ENCODE peak calls at places on chromosome 14, in ten cellular contexts. One of them, this sample, is unnamed. For H3K27me3, the result is how much of the 10 kb centered on the place peaks cover.

GRCh38 chr14:52124791-52125661 is 56.2 kb upstream of the NID2 start:
- DNase-seq in heart left ventricle: no peak
- DNase-seq in tibial nerve: no peak
- DNase-seq in suprapubic skin: no peak
- DNase-seq in K562: no peak
- DNase-seq in stomach: no peak
- DNase-seq in esophagus squamous epithelium: no peak
- DNase-seq in prostate gland: no peak
- DNase-seq in Peyer's patch: no peak
- DNase-seq in HepG2: no peak
- DNase-seq in this sample: no peak

GRCh38 chr14:58491593-58491992 is 64.1 kb downstream of the KIAA0586 start:
- DNase-seq in heart left ventricle: no peak
- DNase-seq in tibial nerve: no peak
- DNase-seq in suprapubic skin: no peak
- DNase-seq in K562: no peak
- DNase-seq in stomach: no peak
- DNase-seq in esophagus squamous epithelium: no peak
- DNase-seq in prostate gland: no peak
- DNase-seq in Peyer's patch: no peak
- DNase-seq in HepG2: no peak
- DNase-seq in this sample: no peak

GRCh38 chr14:91996951-91997371 is 42.9 kb downstream of the TRIP11 start:
- DNase-seq in heart left ventricle: no peak
- DNase-seq in tibial nerve: no peak
- DNase-seq in suprapubic skin: no peak
- DNase-seq in K562: peak
- DNase-seq in stomach: no peak
- DNase-seq in esophagus squamous epithelium: no peak
- DNase-seq in prostate gland: no peak
- DNase-seq in Peyer's patch: no peak
- DNase-seq in HepG2: peak
- DNase-seq in this sample: no peak

GRCh38 chr14:90454041-90455000 is 57.5 kb downstream of the CALM1 start:
- DNase-seq in heart left ventricle: peak
- DNase-seq in tibial nerve: peak
- DNase-seq in suprapubic skin: no peak
- DNase-seq in K562: peak
- DNase-seq in stomach: peak
- DNase-seq in esophagus squamous epithelium: no peak
- DNase-seq in prostate gland: no peak
- DNase-seq in Peyer's patch: no peak
- DNase-seq in HepG2: peak
- DNase-seq in this sample: peak

GRCh38 chr14:20989787-20990600 is at the start of gene METTL17:
- DNase-seq in heart left ventricle: peak
- DNase-seq in tibial nerve: peak
- DNase-seq in suprapubic skin: peak
- DNase-seq in K562: peak
- DNase-seq in stomach: peak
- DNase-seq in esophagus squamous epithelium: peak
- DNase-seq in prostate gland: peak
- DNase-seq in Peyer's patch: peak
- DNase-seq in HepG2: peak
- DNase-seq in this sample: peak

GRCh38 chr14:94936411-94936892 is 166.5 kb upstream of the GSC start:
- DNase-seq in heart left ventricle: peak
- DNase-seq in tibial nerve: peak
- DNase-seq in suprapubic skin: peak
- DNase-seq in K562: no peak
- DNase-seq in stomach: peak
- DNase-seq in esophagus squamous epithelium: no peak
- DNase-seq in prostate gland: peak
- DNase-seq in Peyer's patch: peak
- DNase-seq in HepG2: no peak
- DNase-seq in this sample: no peak

GRCh38 chr14:85060116-85060515 is 469.8 kb upstream of the FLRT2 start:
- DNase-seq in heart left ventricle: no peak
- DNase-seq in tibial nerve: no peak
- DNase-seq in suprapubic skin: no peak
- DNase-seq in K562: no peak
- DNase-seq in stomach: no peak
- DNase-seq in esophagus squamous epithelium: no peak
- DNase-seq in prostate gland: no peak
- DNase-seq in Peyer's patch: no peak
- DNase-seq in HepG2: no peak
- DNase-seq in this sample: no peak

GRCh38 chr14:89641495-89642162 is 224.6 kb upstream of the FOXN3 start:
- DNase-seq in heart left ventricle: no peak
- DNase-seq in tibial nerve: no peak
- DNase-seq in suprapubic skin: no peak
- DNase-seq in K562: no peak
- DNase-seq in stomach: no peak
- DNase-seq in esophagus squamous epithelium: no peak
- DNase-seq in prostate gland: no peak
- DNase-seq in Peyer's patch: no peak
- DNase-seq in HepG2: peak
- DNase-seq in this sample: no peak

GRCh38 chr14:50388256-50388931 is 8.3 kb downstream of the CDKL1 start:
- DNase-seq in heart left ventricle: no peak
- DNase-seq in tibial nerve: no peak
- DNase-seq in suprapubic skin: no peak
- DNase-seq in K562: no peak
- DNase-seq in stomach: peak
- DNase-seq in esophagus squamous epithelium: no peak
- DNase-seq in prostate gland: no peak
- DNase-seq in Peyer's patch: no peak
- DNase-seq in HepG2: no peak
- DNase-seq in this sample: peak

GRCh38 chr14:46344327-46344937 is 307.1 kb downstream of the RPL10L start:
- DNase-seq in heart left ventricle: no peak
- DNase-seq in tibial nerve: no peak
- DNase-seq in suprapubic skin: no peak
- DNase-seq in K562: peak
- DNase-seq in stomach: no peak
- DNase-seq in esophagus squamous epithelium: no peak
- DNase-seq in prostate gland: no peak
- DNase-seq in Peyer's patch: no peak
- DNase-seq in HepG2: peak
- DNase-seq in this sample: no peak

GRCh38 chr14:93481758-93482157 is 51.0 kb downstream of the UNC79 start:
- DNase-seq in heart left ventricle: no peak
- DNase-seq in tibial nerve: no peak
- DNase-seq in suprapubic skin: no peak
- DNase-seq in K562: no peak
- DNase-seq in stomach: no peak
- DNase-seq in esophagus squamous epithelium: no peak
- DNase-seq in prostate gland: no peak
- DNase-seq in Peyer's patch: no peak
- DNase-seq in HepG2: no peak
- DNase-seq in this sample: no peak

GRCh38 chr14:55707365-55707804 is 127.4 kb downstream of the KTN1 start:
- DNase-seq in heart left ventricle: no peak
- DNase-seq in tibial nerve: no peak
- DNase-seq in suprapubic skin: no peak
- DNase-seq in K562: no peak
- DNase-seq in stomach: no peak
- DNase-seq in esophagus squamous epithelium: no peak
- DNase-seq in prostate gland: peak
- DNase-seq in Peyer's patch: no peak
- DNase-seq in HepG2: peak
- DNase-seq in this sample: no peak

GRCh38 chr14:103022669-103023044 is 34.7 kb downstream of the CDC42BPB start:
- DNase-seq in heart left ventricle: peak
- DNase-seq in tibial nerve: no peak
- DNase-seq in suprapubic skin: no peak
- DNase-seq in K562: no peak
- DNase-seq in stomach: no peak
- DNase-seq in esophagus squamous epithelium: no peak
- DNase-seq in prostate gland: no peak
- DNase-seq in Peyer's patch: no peak
- DNase-seq in HepG2: no peak
- DNase-seq in this sample: no peak

GRCh38 chr14:74414380-74414779 is 11.6 kb downstream of the SYNDIG1L start:
- DNase-seq in heart left ventricle: no peak
- DNase-seq in tibial nerve: no peak
- DNase-seq in suprapubic skin: no peak
- DNase-seq in K562: no peak
- DNase-seq in stomach: no peak
- DNase-seq in esophagus squamous epithelium: no peak
- DNase-seq in prostate gland: no peak
- DNase-seq in Peyer's patch: no peak
- DNase-seq in HepG2: no peak
- DNase-seq in this sample: no peak

GRCh38 chr14:74412753-74413152 is 13.3 kb downstream of the SYNDIG1L start:
- DNase-seq in heart left ventricle: no peak
- DNase-seq in tibial nerve: no peak
- DNase-seq in suprapubic skin: no peak
- DNase-seq in K562: no peak
- DNase-seq in stomach: no peak
- DNase-seq in esophagus squamous epithelium: no peak
- DNase-seq in prostate gland: no peak
- DNase-seq in Peyer's patch: no peak
- DNase-seq in HepG2: no peak
- DNase-seq in this sample: no peak

GRCh38 chr14:74417201-74417600 is 8.8 kb downstream of the SYNDIG1L start:
- DNase-seq in heart left ventricle: no peak
- DNase-seq in tibial nerve: no peak
- DNase-seq in suprapubic skin: no peak
- DNase-seq in K562: no peak
- DNase-seq in stomach: no peak
- DNase-seq in esophagus squamous epithelium: no peak
- DNase-seq in prostate gland: no peak
- DNase-seq in Peyer's patch: no peak
- DNase-seq in HepG2: no peak
- DNase-seq in this sample: no peak

GRCh38 chr14:74413622-74414021 is 12.4 kb downstream of the SYNDIG1L start:
- DNase-seq in heart left ventricle: no peak
- DNase-seq in tibial nerve: no peak
- DNase-seq in suprapubic skin: no peak
- DNase-seq in K562: no peak
- DNase-seq in stomach: no peak
- DNase-seq in esophagus squamous epithelium: no peak
- DNase-seq in prostate gland: no peak
- DNase-seq in Peyer's patch: no peak
- DNase-seq in HepG2: no peak
- DNase-seq in this sample: no peak

GRCh38 chr14:74414793-74415437 is 11.1 kb downstream of the SYNDIG1L start:
- DNase-seq in heart left ventricle: no peak
- DNase-seq in tibial nerve: no peak
- DNase-seq in suprapubic skin: no peak
- DNase-seq in K562: no peak
- DNase-seq in stomach: no peak
- DNase-seq in esophagus squamous epithelium: no peak
- DNase-seq in prostate gland: no peak
- DNase-seq in Peyer's patch: no peak
- DNase-seq in HepG2: no peak
- DNase-seq in this sample: no peak
- H3K27me3 ChIP-seq in heart left ventricle: under half
- H3K27me3 ChIP-seq in tibial nerve: under half
- H3K27me3 ChIP-seq in suprapubic skin: under half
- H3K27me3 ChIP-seq in K562: under half
- H3K27me3 ChIP-seq in stomach: half or more
- H3K27me3 ChIP-seq in esophagus squamous epithelium: under half
- H3K27me3 ChIP-seq in prostate gland: under half
- H3K27me3 ChIP-seq in Peyer's patch: under half
- H3K27me3 ChIP-seq in HepG2: under half
- H3K27me3 ChIP-seq in this sample: under half

GRCh38 chr14:68794856-68795601 is 2.2 kb upstream of the ZFP36L1 start:
- DNase-seq in heart left ventricle: no peak
- DNase-seq in tibial nerve: no peak
- DNase-seq in suprapubic skin: peak
- DNase-seq in K562: peak
- DNase-seq in stomach: peak
- DNase-seq in esophagus squamous epithelium: no peak
- DNase-seq in prostate gland: peak
- DNase-seq in Peyer's patch: peak
- DNase-seq in HepG2: no peak
- DNase-seq in this sample: no peak
- TF ChIP-seq POLR2A in heart left ventricle: no peak
- TF ChIP-seq POLR2A in tibial nerve: peak
- TF ChIP-seq POLR2A in suprapubic skin: peak
- TF ChIP-seq POLR2A in K562: peak
- TF ChIP-seq POLR2A in stomach: no peak
- TF ChIP-seq POLR2A in esophagus squamous epithelium: no peak
- TF ChIP-seq POLR2A in prostate gland: no peak
- TF ChIP-seq POLR2A in Peyer's patch: no peak
- TF ChIP-seq POLR2A in HepG2: no peak
- TF ChIP-seq POLR2A in this sample: no peak

GRCh38 chr14:99273025-99273723 is 1.2 kb upstream of the BCL11B start:
- DNase-seq in heart left ventricle: no peak
- DNase-seq in tibial nerve: no peak
- DNase-seq in suprapubic skin: peak
- DNase-seq in K562: no peak
- DNase-seq in stomach: peak
- DNase-seq in esophagus squamous epithelium: no peak
- DNase-seq in prostate gland: no peak
- DNase-seq in Peyer's patch: no peak
- DNase-seq in HepG2: peak
- DNase-seq in this sample: peak
- H3K27me3 ChIP-seq in heart left ventricle: half or more
- H3K27me3 ChIP-seq in tibial nerve: half or more
- H3K27me3 ChIP-seq in suprapubic skin: under half
- H3K27me3 ChIP-seq in K562: under half
- H3K27me3 ChIP-seq in stomach: half or more
- H3K27me3 ChIP-seq in esophagus squamous epithelium: under half
- H3K27me3 ChIP-seq in prostate gland: under half
- H3K27me3 ChIP-seq in Peyer's patch: under half
- H3K27me3 ChIP-seq in HepG2: under half
- H3K27me3 ChIP-seq in this sample: under half

GRCh38 chr14:23095196-23096108 is at the start of gene C14orf119:
- DNase-seq in heart left ventricle: peak
- DNase-seq in tibial nerve: peak
- DNase-seq in suprapubic skin: peak
- DNase-seq in K562: peak
- DNase-seq in stomach: peak
- DNase-seq in esophagus squamous epithelium: no peak
- DNase-seq in prostate gland: peak
- DNase-seq in Peyer's patch: peak
- DNase-seq in HepG2: peak
- DNase-seq in this sample: peak

GRCh38 chr14:23093526-23093925 is 1.4 kb downstream of the ACIN1 start:
- DNase-seq in heart left ventricle: no peak
- DNase-seq in tibial nerve: no peak
- DNase-seq in suprapubic skin: no peak
- DNase-seq in K562: no peak
- DNase-seq in stomach: no peak
- DNase-seq in esophagus squamous epithelium: no peak
- DNase-seq in prostate gland: no peak
- DNase-seq in Peyer's patch: no peak
- DNase-seq in HepG2: no peak
- DNase-seq in this sample: no peak

GRCh38 chr14:23093104-23093503 is 1.8 kb downstream of the ACIN1 start:
- DNase-seq in heart left ventricle: no peak
- DNase-seq in tibial nerve: no peak
- DNase-seq in suprapubic skin: no peak
- DNase-seq in K562: no peak
- DNase-seq in stomach: no peak
- DNase-seq in esophagus squamous epithelium: no peak
- DNase-seq in prostate gland: no peak
- DNase-seq in Peyer's patch: no peak
- DNase-seq in HepG2: no peak
- DNase-seq in this sample: no peak

GRCh38 chr14:23093993-23094665 is 807 bp downstream of the ACIN1 start:
- DNase-seq in heart left ventricle: no peak
- DNase-seq in tibial nerve: no peak
- DNase-seq in suprapubic skin: no peak
- DNase-seq in K562: no peak
- DNase-seq in stomach: no peak
- DNase-seq in esophagus squamous epithelium: no peak
- DNase-seq in prostate gland: no peak
- DNase-seq in Peyer's patch: no peak
- DNase-seq in HepG2: no peak
- DNase-seq in this sample: no peak

GRCh38 chr14:23094666-23095195 is at the start of gene ACIN1:
- DNase-seq in heart left ventricle: peak
- DNase-seq in tibial nerve: peak
- DNase-seq in suprapubic skin: peak
- DNase-seq in K562: peak
- DNase-seq in stomach: peak
- DNase-seq in esophagus squamous epithelium: no peak
- DNase-seq in prostate gland: peak
- DNase-seq in Peyer's patch: peak
- DNase-seq in HepG2: peak
- DNase-seq in this sample: peak
- TF ChIP-seq POLR2A in heart left ventricle: no peak
- TF ChIP-seq POLR2A in tibial nerve: peak
- TF ChIP-seq POLR2A in suprapubic skin: peak
- TF ChIP-seq POLR2A in K562: peak
- TF ChIP-seq POLR2A in stomach: no peak
- TF ChIP-seq POLR2A in esophagus squamous epithelium: no peak
- TF ChIP-seq POLR2A in prostate gland: peak
- TF ChIP-seq POLR2A in Peyer's patch: peak
- TF ChIP-seq POLR2A in HepG2: peak
- TF ChIP-seq POLR2A in this sample: peak